ENCODE peak calls at places on chromosomes 4 and X, in eight cellular contexts. R, D, W, G, K, V, Q and T are unnamed samples. For H3K4me1, the result is how much of the 10 kb centered on the place peaks cover.

GRCh38 chr4:42404001-42404400 is 6.7 kb downstream of the SHISA3 start:
- DNase-seq in W (no peak), V (no peak), Q (peak), D (no peak), K (no peak), R (no peak), G (no peak), T (no peak)

GRCh38 chr4:84965558-84966381 is 720 bp downstream of the WDFY3 start:
- DNase-seq in K (no peak), G (no peak), V (peak), Q (peak), R (peak), D (no peak), W (peak), T (peak)

GRCh38 chr4:6179362-6179761 is 21.0 kb downstream of the JAKMIP1 start:
- DNase-seq in G (no peak), W (no peak), K (no peak), R (no peak), D (no peak), V (no peak), Q (no peak), T (no peak)

GRCh38 chrX:119698835-119699234 is 5.9 kb upstream of the SEPTIN6 start:
- DNase-seq in W (no peak), R (peak), D (no peak), V (no peak), Q (peak), G (peak), K (no peak), T (no peak)

GRCh38 chr4:88021824-88022223 is 14.4 kb downstream of the PKD2 start:
- DNase-seq in V (no peak), K (no peak), D (no peak), Q (no peak), G (no peak), R (no peak), W (no peak), T (no peak)

GRCh38 chr4:71231073-71231752 is 107.6 kb upstream of the SLC4A4 start:
- DNase-seq in K (no peak), D (no peak), G (no peak), Q (no peak), V (peak), R (no peak), W (peak), T (peak)

GRCh38 chrX:103453655-103454054 is 65.6 kb downstream of the RAB40A start:
- DNase-seq in D (no peak), K (no peak), W (no peak), R (peak), V (no peak), Q (no peak), G (no peak), T (no peak)

GRCh38 chr4:15956179-15956850 is 6.7 kb downstream of the FGFBP2 start:
- DNase-seq in Q (peak), W (peak), D (no peak), V (peak), R (peak), G (peak), K (peak), T (peak)

DNA sequence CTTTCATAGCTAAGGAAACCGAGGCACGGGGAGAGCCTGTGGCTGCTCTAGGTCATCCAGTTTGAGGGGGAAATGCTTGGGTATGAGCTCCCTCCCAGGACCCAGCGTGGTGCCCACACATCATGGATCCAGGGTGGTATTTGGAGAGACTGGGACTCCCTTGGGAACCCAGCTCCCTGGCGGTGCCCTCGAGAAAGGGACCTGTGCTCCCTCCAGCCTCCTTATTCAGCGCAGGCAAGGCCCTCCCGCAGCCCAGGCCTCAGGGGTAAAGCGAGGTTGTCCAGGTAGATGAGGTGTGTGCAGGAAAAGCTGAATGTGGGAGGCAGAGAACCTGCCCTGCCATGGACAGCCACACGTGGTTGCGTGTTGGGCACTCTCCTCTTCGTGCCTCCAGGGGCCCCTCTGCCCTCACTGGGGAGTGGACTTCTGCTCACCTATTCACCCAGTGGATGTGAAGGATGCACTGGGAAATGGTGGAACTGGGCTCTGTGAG is 53.8 kb upstream of the GPR78 start:
- DNase-seq in V (no peak), W (no peak), R (no peak), K (no peak), D (no peak), Q (no peak), G (no peak), T (no peak)
- H3K27ac ChIP-seq in V (no peak), W (no peak), R (peak), K (no peak), D (no peak), Q (no peak), G (no peak), T (no peak)

GRCh38 chr4:158168606-158169005 is 4.2 kb downstream of the GASK1B start:
- DNase-seq in K (no peak), D (no peak), W (no peak), V (no peak), Q (no peak), R (no peak), G (no peak), T (no peak)
- H3K4me1 ChIP-seq in K (under half), D (under half), W (under half), V (under half), Q (under half), R (under half), G (under half), T (under half)

DNA sequence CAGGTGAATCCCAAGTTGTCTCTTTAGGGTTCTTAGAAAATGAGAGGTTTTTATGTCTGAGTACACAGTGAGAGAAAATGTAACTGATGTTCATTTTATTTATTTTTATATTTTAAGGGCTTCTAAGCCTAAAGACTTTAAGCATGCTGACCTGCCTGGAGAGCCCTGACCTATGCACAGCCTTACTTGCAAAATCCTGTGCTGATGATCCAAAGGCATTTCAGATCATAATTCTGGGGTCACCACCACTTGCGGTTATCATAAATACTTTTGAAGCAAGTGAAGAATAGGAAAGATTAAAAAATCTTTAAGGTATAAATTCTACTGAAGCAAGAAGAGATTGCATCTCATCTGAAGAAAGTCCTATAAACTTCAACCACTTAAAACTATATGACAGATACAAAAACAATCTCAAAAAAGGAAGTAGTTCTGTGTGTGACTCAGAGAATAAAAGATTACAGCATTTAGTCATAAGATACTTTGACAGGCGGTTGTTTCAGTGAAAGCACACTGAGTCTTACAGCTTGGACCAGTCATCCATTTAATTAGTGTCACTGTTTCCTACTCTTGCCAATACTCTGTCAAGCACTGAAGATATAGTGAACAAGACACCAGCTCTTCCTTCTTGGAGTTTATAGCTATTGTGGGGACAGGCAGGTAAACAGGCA is 245.2 kb upstream of the DIPK2B start:
- DNase-seq in V (no peak), W (no peak), D (no peak), R (peak), Q (no peak), K (no peak), G (no peak), T (no peak)
- H3K27ac ChIP-seq in V (no peak), W (no peak), D (no peak), R (no peak), Q (no peak), K (no peak), G (no peak), T (peak)

GRCh38 chrX:153921511-153922285 is 4.4 kb downstream of the ARHGAP4 start:
- DNase-seq in V (peak), Q (no peak), G (no peak), R (no peak), K (no peak), D (no peak), W (no peak), T (no peak)
- H3K4me1 ChIP-seq in V (under half), Q (under half), G (under half), R (under half), K (under half), D (under half), W (under half), T (under half)

GRCh38 chr4:152651473-152652060 is 28.2 kb downstream of the TMEM154 start:
- DNase-seq in W (no peak), G (no peak), V (no peak), K (no peak), D (no peak), Q (no peak), R (no peak), T (no peak)
- H3K27ac ChIP-seq in W (no peak), G (no peak), V (no peak), K (no peak), D (no peak), Q (no peak), R (no peak), T (no peak)

GRCh38 chr4:113758361-113758760 is 3.2 kb downstream of the CAMK2D start:
- DNase-seq in V (no peak), R (peak), W (no peak), D (no peak), Q (no peak), G (no peak), K (no peak), T (no peak)
- H3K4me1 ChIP-seq in V (under half), R (under half), W (under half), D (under half), Q (under half), G (half or more), K (under half), T (under half)

DNA sequence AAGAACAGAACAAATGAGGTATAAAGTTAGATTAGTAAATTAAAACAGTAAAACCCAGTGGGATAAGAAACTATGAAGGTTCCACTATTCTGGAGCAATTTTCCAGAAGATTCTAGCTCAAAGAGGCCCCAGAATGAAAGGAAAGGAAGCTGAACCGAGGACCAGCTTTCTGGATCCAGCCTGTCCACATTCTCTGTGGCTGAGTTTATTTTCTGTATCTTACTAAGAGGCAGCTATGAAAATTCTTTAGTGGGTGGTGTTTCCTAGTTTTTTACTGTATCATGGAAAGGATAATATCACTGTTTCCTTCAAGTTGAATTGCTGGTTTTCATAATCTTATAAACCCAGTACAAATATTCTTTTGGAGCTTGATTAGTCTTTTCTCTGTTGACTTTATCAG is 11.8 kb downstream of the DAPP1 start:
- DNase-seq in G (no peak), Q (no peak), K (no peak), V (no peak), D (no peak), W (no peak), R (no peak), T (no peak)
- H3K27ac ChIP-seq in G (no peak), Q (no peak), K (no peak), V (no peak), D (no peak), W (no peak), R (no peak), T (peak)

DNA sequence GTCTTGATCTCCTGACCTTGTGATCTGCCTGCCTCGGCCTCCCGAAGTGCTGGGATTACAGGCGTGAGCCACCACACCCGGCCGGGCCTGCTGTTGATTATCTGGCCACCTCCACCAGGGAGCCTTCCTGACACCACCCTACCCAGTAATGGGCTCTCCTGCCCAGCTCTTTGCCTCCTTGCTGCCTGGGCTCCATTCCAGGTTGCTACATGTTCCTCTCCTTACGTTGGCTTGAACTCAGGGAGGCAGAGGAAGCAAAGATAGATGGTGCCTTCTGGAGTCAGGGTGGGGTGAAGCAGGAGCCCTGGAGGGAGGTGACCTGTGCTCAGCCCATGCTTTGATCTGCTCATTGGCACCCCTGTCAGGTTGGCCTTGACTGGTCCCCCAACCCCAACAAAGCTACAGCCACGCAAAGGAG is 26.3 kb downstream of the FLNA start:
- DNase-seq in W (no peak), K (no peak), D (no peak), G (no peak), V (peak), Q (no peak), R (no peak), T (no peak)
- H3K4me1 ChIP-seq in W (under half), K (half or more), D (under half), G (under half), V (under half), Q (under half), R (under half), T (under half)

DNA sequence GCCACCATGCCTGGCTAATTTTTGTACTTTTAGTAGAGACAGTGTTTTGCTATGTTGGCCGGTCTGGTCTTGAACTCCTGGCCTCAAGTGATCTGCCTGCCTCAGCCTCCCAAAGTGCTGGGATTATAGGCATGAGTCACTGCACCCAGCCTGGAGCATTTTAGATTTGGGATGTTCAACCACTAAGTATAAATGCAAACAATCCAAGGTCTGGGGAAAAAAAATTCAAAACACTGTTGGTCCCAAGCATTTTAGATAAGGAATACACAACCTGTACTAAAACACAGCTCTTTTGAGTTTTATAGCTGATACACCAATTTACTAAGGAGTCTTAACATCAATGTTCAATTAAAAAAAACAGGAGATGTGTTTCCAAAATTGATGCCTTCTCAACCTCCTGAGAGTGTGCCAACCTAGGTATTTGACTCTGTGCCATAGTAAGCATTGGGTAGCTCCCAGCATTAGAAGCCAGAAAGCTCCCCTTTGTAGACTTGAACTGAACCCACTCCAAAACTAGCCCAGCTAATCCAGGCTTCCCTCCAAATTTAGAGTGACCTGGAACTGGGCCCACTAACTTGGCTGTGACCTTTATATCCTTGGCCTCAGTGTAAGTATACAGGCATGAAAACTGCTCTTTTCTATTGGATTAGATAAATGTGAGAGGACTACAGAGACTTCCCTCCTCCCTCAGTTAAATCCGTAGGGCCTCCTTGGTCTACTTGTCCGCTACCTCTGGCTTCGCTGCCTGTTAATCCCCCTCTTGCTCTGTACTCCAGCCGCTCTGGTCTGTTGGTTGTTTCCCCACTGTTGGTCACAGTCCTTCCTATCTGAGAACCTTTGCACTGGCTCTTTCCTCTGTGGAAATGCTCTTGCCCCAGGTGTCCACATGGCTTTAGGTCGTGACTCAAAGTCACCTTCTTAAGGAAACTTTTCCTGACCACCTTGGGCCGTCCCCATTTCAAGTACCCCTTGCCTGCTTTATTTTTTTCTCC is 77.6 kb downstream of the CCKAR start:
- DNase-seq in R (no peak), Q (no peak), W (peak), K (no peak), G (no peak), D (no peak), V (peak), T (no peak)
- H3K27ac ChIP-seq in R (no peak), Q (no peak), W (peak), K (no peak), G (no peak), D (peak), V (no peak), T (no peak)